ENCODE peak calls at places on chromosomes 6 and 20, in six cellular contexts. F is left lung; K is CD8-positive, alpha-beta memory T cell; M is hepatocyte; Y is tibial nerve; X is tibial artery. E is an unnamed sample.
A peak's percentile ranks its signal among the peaks of the same experiment; 100 is the strongest.

GRCh38 chr20:64164123-64164836 is at the start of gene MYT1:
- DNase-seq in Y (no peak), M (no peak), K (no peak), X (no peak), F (no peak), E (no peak)

GRCh38 chr6:105794870-105795269 is 291.3 kb upstream of the PRDM1 start:
- DNase-seq in Y (no peak), F (no peak), M (no peak), K (no peak), X (no peak), E (no peak)

GRCh38 chr20:62940875-62941274 is 2.9 kb downstream of the GID8 start:
- DNase-seq in M (no peak), K (no peak), X (no peak), F (no peak), Y (no peak), E (no peak)

GRCh38 chr6:168601101-168601500 is 160.1 kb downstream of the SMOC2 start:
- DNase-seq in Y (no peak), X (peak; percentile 65), K (no peak), M (no peak), F (no peak), E (no peak)

GRCh38 chr6:71724456-71725180 is 161.7 kb upstream of the RIMS1 start:
- DNase-seq in M (no peak), Y (no peak), K (no peak), X (no peak), F (no peak), E (no peak)

GRCh38 chr6:71190809-71191208 is 97.8 kb upstream of the OGFRL1 start:
- DNase-seq in K (peak; percentile 4), X (no peak), M (peak; percentile 41), F (no peak), Y (no peak), E (no peak)

GRCh38 chr6:163806761-163807499 is 392.4 kb downstream of the QKI start:
- DNase-seq in M (no peak), F (peak; percentile 59), Y (no peak), X (no peak), K (no peak), E (no peak)

GRCh38 chr20:47795214-47795667 is 10.0 kb upstream of the SULF2 start:
- DNase-seq in K (no peak), F (no peak), M (no peak), X (peak; percentile 89), Y (no peak), E (peak; percentile 56)

GRCh38 chr20:47854687-47855212 is 69.5 kb upstream of the SULF2 start:
- DNase-seq in F (no peak), K (no peak), Y (no peak), X (no peak), M (peak; percentile 55), E (no peak)

GRCh38 chr20:19757487-19757972 is 528 bp upstream of the RIN2 start:
- DNase-seq in X (peak; percentile 94), F (peak; percentile 92), Y (peak; percentile 70), M (peak; percentile 83), K (no peak), E (no peak)

GRCh38 chr20:64099880-64100565 is 7.3 kb downstream of the NPBWR2 start:
- DNase-seq in Y (no peak), X (no peak), K (peak; percentile 42), M (no peak), F (peak; percentile 34), E (no peak)

GRCh38 chr6:154460306-154461071 is 50.0 kb downstream of the CNKSR3 start:
- DNase-seq in Y (no peak), M (no peak), K (no peak), X (no peak), F (no peak), E (no peak)

GRCh38 chr6:83057705-83058321 is 7.8 kb downstream of the UBE3D start:
- DNase-seq in M (peak; percentile 76), K (no peak), Y (peak; percentile 18), F (no peak), X (no peak), E (no peak)

GRCh38 chr6:166156942-166157341 is 10.7 kb downstream of the TBXT start:
- DNase-seq in M (peak; percentile 37), X (no peak), F (no peak), K (no peak), Y (no peak), E (no peak)

GRCh38 chr20:37914672-37915433 is 11.9 kb downstream of the VSTM2L start:
- DNase-seq in K (peak; percentile 17), F (no peak), M (peak; percentile 41), X (no peak), Y (no peak), E (no peak)

GRCh38 chr6:27617046-27617687 is 144.3 kb upstream of the ZNF184 start:
- DNase-seq in M (no peak), F (no peak), X (no peak), K (no peak), Y (no peak), E (no peak)

GRCh38 chr6:66496659-66497058 is 789.6 kb upstream of the EYS start:
- DNase-seq in Y (no peak), X (no peak), K (no peak), F (no peak), M (peak; percentile 50), E (no peak)

GRCh38 chr6:9360881-9361280 is 925.5 kb upstream of the SLC35B3 start:
- DNase-seq in Y (no peak), F (no peak), M (no peak), K (no peak), X (no peak), E (no peak)

GRCh38 chr20:47859255-47859654 is 74.0 kb upstream of the SULF2 start:
- DNase-seq in F (no peak), X (no peak), K (no peak), M (no peak), Y (no peak), E (no peak)

GRCh38 chr20:24672181-24672880 is 202.9 kb downstream of the SYNDIG1 start:
- DNase-seq in F (no peak), Y (no peak), M (no peak), K (no peak), X (peak; percentile 54), E (no peak)

GRCh38 chr20:20782221-20782620 is 69.8 kb upstream of the RALGAPA2 start:
- DNase-seq in Y (no peak), X (no peak), F (no peak), K (no peak), M (no peak), E (no peak)

GRCh38 chr6:7401103-7401502 is 11.5 kb downstream of the RIOK1 start:
- DNase-seq in K (no peak), Y (no peak), M (no peak), X (no peak), F (no peak), E (no peak)

GRCh38 chr20:37902504-37903313 is at the start of gene VSTM2L:
- DNase-seq in K (no peak), Y (no peak), M (peak; percentile 65), X (no peak), F (no peak), E (no peak)

GRCh38 chr20:41895216-41895615 is 277.0 kb upstream of the CHD6 start:
- DNase-seq in M (no peak), F (no peak), K (no peak), Y (no peak), X (no peak), E (no peak)

GRCh38 chr20:760751-761417 is 7.4 kb downstream of the SLC52A3 start:
- DNase-seq in F (peak; percentile 83), Y (no peak), K (no peak), X (no peak), M (peak; percentile 70), E (no peak)

GRCh38 chr6:12051861-12052368 is 39.8 kb downstream of the HIVEP1 start:
- DNase-seq in K (peak; percentile 60), Y (no peak), F (no peak), M (no peak), X (no peak), E (no peak)

GRCh38 chr20:10047427-10047826 is 12.6 kb downstream of the ANKEF1 start:
- DNase-seq in Y (no peak), X (no peak), K (no peak), F (no peak), M (no peak), E (no peak)

GRCh38 chr6:73733791-73734190 is 37.8 kb downstream of the CD109 start:
- DNase-seq in K (no peak), Y (no peak), M (no peak), F (no peak), X (no peak), E (no peak)

GRCh38 chr20:4076671-4077070 is 61.3 kb upstream of the RNF24 start:
- DNase-seq in Y (no peak), X (no peak), F (no peak), K (no peak), M (no peak), E (no peak)

GRCh38 chr20:4946585-4947378 is 54.5 kb downstream of the SLC23A2 start:
- DNase-seq in Y (no peak), K (no peak), M (no peak), X (no peak), F (no peak), E (no peak)

GRCh38 chr6:2021713-2022125 is 223.7 kb downstream of the GMDS start:
- DNase-seq in Y (peak; percentile 86), M (peak; percentile 14), K (no peak), F (no peak), X (peak; percentile 76), E (no peak)

GRCh38 chr20:29409833-29410804 is 1847.3 kb upstream of the DEFB115 start:
- DNase-seq in X (no peak), M (no peak), K (no peak), Y (no peak), F (peak; percentile 82), E (no peak)
- H3K9me3 ChIP-seq in X (no peaks in the 10 kb centered on the region), M (no peaks in the 10 kb centered on the region), K (no peaks in the 10 kb centered on the region), Y (no peaks in the 10 kb centered on the region), F (no peaks in the 10 kb centered on the region), E (no peaks in the 10 kb centered on the region)

GRCh38 chr6:29557320-29557719 is 2.2 kb downstream of the UBD start:
- DNase-seq in X (no peak), F (no peak), K (no peak), Y (no peak), M (no peak), E (no peak)

GRCh38 chr6:29553268-29554057 is 6.1 kb downstream of the UBD start:
- DNase-seq in X (no peak), K (no peak), M (peak; percentile 88), Y (peak; percentile 17), F (peak; percentile 91), E (peak; percentile 8)

GRCh38 chr6:29547573-29547972 is 12.0 kb downstream of the UBD start:
- DNase-seq in F (no peak), X (no peak), Y (no peak), K (no peak), M (no peak), E (no peak)

GRCh38 chr6:29554764-29555163 is 4.8 kb downstream of the UBD start:
- DNase-seq in Y (no peak), M (no peak), K (no peak), X (no peak), F (no peak), E (no peak)

GRCh38 chr6:29552512-29553051 is 7.0 kb downstream of the UBD start:
- DNase-seq in F (no peak), K (peak; percentile 44), Y (peak; percentile 32), X (no peak), M (peak; percentile 42), E (no peak)
- H3K4me1 ChIP-seq in F (peaks cover 7% of the 10 kb centered on the region), K (peaks cover 11% of the 10 kb centered on the region), Y (peaks cover 8% of the 10 kb centered on the region), X (no peaks in the 10 kb centered on the region), M (peaks cover 3% of the 10 kb centered on the region), E (peaks cover 15% of the 10 kb centered on the region)

GRCh38 chr6:137749595-137750215 is 117.4 kb upstream of the TNFAIP3 start:
- DNase-seq in X (no peak), F (no peak), K (no peak), Y (no peak), M (no peak), E (no peak)
- H3K4me3 ChIP-seq in X (peak overlapping the region; percentile 12), F (no peak overlapping the region), K (no peak overlapping the region), Y (no peak overlapping the region), M (no peak overlapping the region), E (peak overlapping the region; percentile 22)

GRCh38 chr20:29298271-29298590 is 1959.2 kb upstream of the DEFB115 start:
- DNase-seq in K (no peak), M (no peak), F (no peak), X (no peak), Y (no peak), E (no peak)
- H3K9me3 ChIP-seq in K (no peaks in the 10 kb centered on the region), M (no peaks in the 10 kb centered on the region), F (no peaks in the 10 kb centered on the region), X (no peaks in the 10 kb centered on the region), Y (no peaks in the 10 kb centered on the region), E (no peaks in the 10 kb centered on the region)

E was measured in thoracic aorta.